ENCODE peak calls at places on chromosomes 7 and 10, in five cellular contexts. X is HL-60, D is endothelial cell, Z is GM18507, F is fibroblast of gingiva. G is an unnamed sample.

GRCh38 chr10:79182763-79183467 is 114.1 kb downstream of the ZMIZ1 start:
- DNase-seq in X (no peak), D (no peak), Z (no peak), F (no peak), G (no peak)

GRCh38 chr10:5566606-5567005 is 41.8 kb downstream of the CALML3 start:
- DNase-seq in X (no peak), D (no peak), Z (no peak), F (no peak), G (no peak)

GRCh38 chr10:104209575-104210198 is 22.5 kb downstream of the CFAP43 start:
- DNase-seq in X (peak), D (peak), Z (no peak), F (peak), G (peak)

GRCh38 chr10:132714906-132715790 is 70.8 kb downstream of the NKX6-2 start:
- DNase-seq in X (no peak), D (no peak), Z (no peak), F (no peak), G (no peak)

GRCh38 chr7:70776627-70777101 is 355.3 kb upstream of the GALNT17 start:
- DNase-seq in X (no peak), D (no peak), Z (no peak), F (peak), G (no peak)

GRCh38 chr7:158479680-158480025 is 108.0 kb downstream of the PTPRN2 start:
- DNase-seq in X (no peak), D (no peak), Z (no peak), F (no peak), G (no peak)

GRCh38 chr10:130425881-130426435 is 289.8 kb downstream of the GLRX3 start:
- DNase-seq in X (no peak), D (no peak), Z (no peak), F (no peak), G (no peak)

GRCh38 chr10:125263551-125263950 is 103.2 kb upstream of the CTBP2 start:
- DNase-seq in X (no peak), D (no peak), Z (no peak), F (no peak), G (no peak)

GRCh38 chr7:17939670-17940301 is 508 bp downstream of the SNX13 start:
- DNase-seq in X (peak), D (peak), Z (no peak), F (peak), G (peak)

GRCh38 chr10:97163646-97164535 is 21.9 kb downstream of the SLIT1 start:
- DNase-seq in X (no peak), D (no peak), Z (no peak), F (no peak), G (no peak)

GRCh38 chr7:131188367-131189339 is 139.0 kb upstream of the MKLN1 start:
- DNase-seq in X (peak), D (no peak), Z (peak), F (peak), G (no peak)

GRCh38 chr10:115950320-115950719 is 322.7 kb downstream of the GFRA1 start:
- DNase-seq in X (no peak), D (no peak), Z (no peak), F (peak), G (no peak)

GRCh38 chr7:118153551-118154177 is 30.3 kb upstream of the LSM8 start:
- DNase-seq in X (peak), D (peak), Z (peak), F (no peak), G (no peak)

GRCh38 chr10:126511917-126512487 is 123.7 kb upstream of the ADAM12 start:
- DNase-seq in X (no peak), D (no peak), Z (no peak), F (peak), G (peak)

GRCh38 chr10:132850896-132851295 is 64.9 kb upstream of the NKX6-2 start:
- DNase-seq in X (no peak), D (no peak), Z (no peak), F (no peak), G (no peak)

GRCh38 chr10:17344206-17344605 is 110.2 kb downstream of the ST8SIA6 start:
- DNase-seq in X (no peak), D (no peak), Z (no peak), F (no peak), G (no peak)

GRCh38 chr10:57716884-57717283 is 550.8 kb downstream of the IPMK start:
- DNase-seq in X (no peak), D (no peak), Z (no peak), F (peak), G (no peak)

GRCh38 chr10:130747946-130748345 is 563.6 kb downstream of the TCERG1L start:
- DNase-seq in X (no peak), D (no peak), Z (no peak), F (no peak), G (no peak)

G was measured in ecto neural progenitor cell.